ENCODE peak calls at places on chromosomes 7 and 10, in five cellular contexts. One of them, this sample, is unnamed.

GRCh38 chr10:94481410-94481809 is 64.2 kb upstream of the HELLS start:
- DNase-seq in upper lobe of right lung: no peak
- DNase-seq in tibial artery: no peak
- DNase-seq in fibroblast of mammary gland: no peak
- DNase-seq in adrenal gland: no peak
- DNase-seq in this sample: no peak

GRCh38 chr7:2638224-2638991 is 6.6 kb downstream of the TTYH3 start:
- DNase-seq in upper lobe of right lung: no peak
- DNase-seq in tibial artery: no peak
- DNase-seq in fibroblast of mammary gland: peak
- DNase-seq in adrenal gland: peak
- DNase-seq in this sample: no peak

GRCh38 chr10:81871558-81871957 is 3.4 kb upstream of the NRG3 start:
- DNase-seq in upper lobe of right lung: no peak
- DNase-seq in tibial artery: no peak
- DNase-seq in fibroblast of mammary gland: no peak
- DNase-seq in adrenal gland: no peak
- DNase-seq in this sample: no peak

GRCh38 chr7:1743481-1744230 is 73.6 kb downstream of the ELFN1 start:
- DNase-seq in upper lobe of right lung: no peak
- DNase-seq in tibial artery: no peak
- DNase-seq in fibroblast of mammary gland: no peak
- DNase-seq in adrenal gland: no peak
- DNase-seq in this sample: no peak

GRCh38 chr7:105229641-105230040 is 159.1 kb downstream of the SRPK2 start:
- DNase-seq in upper lobe of right lung: no peak
- DNase-seq in tibial artery: no peak
- DNase-seq in fibroblast of mammary gland: no peak
- DNase-seq in adrenal gland: no peak
- DNase-seq in this sample: no peak

GRCh38 chr10:5862360-5862929 is 27.2 kb downstream of the ANKRD16 start:
- DNase-seq in upper lobe of right lung: no peak
- DNase-seq in tibial artery: no peak
- DNase-seq in fibroblast of mammary gland: peak
- DNase-seq in adrenal gland: peak
- DNase-seq in this sample: no peak

GRCh38 chr7:26492816-26493215 is 201.2 kb downstream of the SNX10 start:
- DNase-seq in upper lobe of right lung: no peak
- DNase-seq in tibial artery: no peak
- DNase-seq in fibroblast of mammary gland: no peak
- DNase-seq in adrenal gland: no peak
- DNase-seq in this sample: no peak

GRCh38 chr10:117929321-117930067 is 117.2 kb downstream of the RAB11FIP2 start:
- DNase-seq in upper lobe of right lung: no peak
- DNase-seq in tibial artery: no peak
- DNase-seq in fibroblast of mammary gland: no peak
- DNase-seq in adrenal gland: no peak
- DNase-seq in this sample: no peak

GRCh38 chr7:98641646-98642489 is 24.8 kb downstream of the NPTX2 start:
- DNase-seq in upper lobe of right lung: peak
- DNase-seq in tibial artery: no peak
- DNase-seq in fibroblast of mammary gland: no peak
- DNase-seq in adrenal gland: no peak
- DNase-seq in this sample: no peak

GRCh38 chr7:18864967-18865366 is 252.5 kb downstream of the TWIST1 start:
- DNase-seq in upper lobe of right lung: no peak
- DNase-seq in tibial artery: peak
- DNase-seq in fibroblast of mammary gland: no peak
- DNase-seq in adrenal gland: no peak
- DNase-seq in this sample: no peak

GRCh38 chr10:43126759-43127424 is 11.4 kb upstream of the CSGALNACT2 start:
- DNase-seq in upper lobe of right lung: peak
- DNase-seq in tibial artery: no peak
- DNase-seq in fibroblast of mammary gland: no peak
- DNase-seq in adrenal gland: peak
- DNase-seq in this sample: peak

GRCh38 chr10:54722075-54722474 is 79.0 kb downstream of the PCDH15 start:
- DNase-seq in upper lobe of right lung: no peak
- DNase-seq in tibial artery: no peak
- DNase-seq in fibroblast of mammary gland: no peak
- DNase-seq in adrenal gland: no peak
- DNase-seq in this sample: no peak

GRCh38 chr7:140640060-140640611 is 477 bp downstream of the DENND2A start:
- DNase-seq in upper lobe of right lung: peak
- DNase-seq in tibial artery: peak
- DNase-seq in fibroblast of mammary gland: no peak
- DNase-seq in adrenal gland: peak
- DNase-seq in this sample: no peak

GRCh38 chr7:122577449-122578003 is 121.4 kb downstream of the RNF133 start:
- DNase-seq in upper lobe of right lung: no peak
- DNase-seq in tibial artery: no peak
- DNase-seq in fibroblast of mammary gland: no peak
- DNase-seq in adrenal gland: no peak
- DNase-seq in this sample: no peak

GRCh38 chr7:44103566-44103940 is 592 bp upstream of the AEBP1 start:
- DNase-seq in upper lobe of right lung: no peak
- DNase-seq in tibial artery: no peak
- DNase-seq in fibroblast of mammary gland: no peak
- DNase-seq in adrenal gland: no peak
- DNase-seq in this sample: no peak

GRCh38 chr10:89337493-89337892 is 9.7 kb downstream of the IFIT3 start:
- DNase-seq in upper lobe of right lung: no peak
- DNase-seq in tibial artery: no peak
- DNase-seq in fibroblast of mammary gland: peak
- DNase-seq in adrenal gland: no peak
- DNase-seq in this sample: no peak

GRCh38 chr10:128463991-128464755 is 337.9 kb upstream of the MKI67 start:
- DNase-seq in upper lobe of right lung: peak
- DNase-seq in tibial artery: no peak
- DNase-seq in fibroblast of mammary gland: peak
- DNase-seq in adrenal gland: peak
- DNase-seq in this sample: peak

GRCh38 chr7:158191671-158192070 is 396.0 kb downstream of the PTPRN2 start:
- DNase-seq in upper lobe of right lung: no peak
- DNase-seq in tibial artery: no peak
- DNase-seq in fibroblast of mammary gland: no peak
- DNase-seq in adrenal gland: no peak
- DNase-seq in this sample: no peak

GRCh38 chr7:92076509-92076908 is 57.8 kb downstream of the CYP51A1 start:
- DNase-seq in upper lobe of right lung: no peak
- DNase-seq in tibial artery: no peak
- DNase-seq in fibroblast of mammary gland: no peak
- DNase-seq in adrenal gland: no peak
- DNase-seq in this sample: no peak

GRCh38 chr7:95723583-95724180 is 48.7 kb upstream of the DYNC1I1 start:
- DNase-seq in upper lobe of right lung: no peak
- DNase-seq in tibial artery: no peak
- DNase-seq in fibroblast of mammary gland: peak
- DNase-seq in adrenal gland: peak
- DNase-seq in this sample: no peak

GRCh38 chr10:26067680-26068079 is 133.7 kb downstream of the MYO3A start:
- DNase-seq in upper lobe of right lung: no peak
- DNase-seq in tibial artery: no peak
- DNase-seq in fibroblast of mammary gland: no peak
- DNase-seq in adrenal gland: no peak
- DNase-seq in this sample: no peak

GRCh38 chr10:34826221-34826620 is 11.1 kb upstream of the PARD3 start:
- DNase-seq in upper lobe of right lung: no peak
- DNase-seq in tibial artery: no peak
- DNase-seq in fibroblast of mammary gland: no peak
- DNase-seq in adrenal gland: no peak
- DNase-seq in this sample: no peak

GRCh38 chr7:125814030-125814535 is 884.5 kb upstream of the POT1 start:
- DNase-seq in upper lobe of right lung: no peak
- DNase-seq in tibial artery: no peak
- DNase-seq in fibroblast of mammary gland: peak
- DNase-seq in adrenal gland: no peak
- DNase-seq in this sample: no peak

GRCh38 chr7:85750454-85750949 is 563.6 kb upstream of the SEMA3D start:
- DNase-seq in upper lobe of right lung: no peak
- DNase-seq in tibial artery: no peak
- DNase-seq in fibroblast of mammary gland: peak
- DNase-seq in adrenal gland: peak
- DNase-seq in this sample: no peak

GRCh38 chr7:85815511-85815910 is 628.7 kb upstream of the SEMA3D start:
- DNase-seq in upper lobe of right lung: no peak
- DNase-seq in tibial artery: no peak
- DNase-seq in fibroblast of mammary gland: no peak
- DNase-seq in adrenal gland: no peak
- DNase-seq in this sample: no peak

GRCh38 chr10:93580824-93581223 is 14.4 kb downstream of the FFAR4 start:
- DNase-seq in upper lobe of right lung: no peak
- DNase-seq in tibial artery: no peak
- DNase-seq in fibroblast of mammary gland: peak
- DNase-seq in adrenal gland: no peak
- DNase-seq in this sample: no peak

GRCh38 chr10:117214401-117214800 is 17.1 kb downstream of the KCNK18 start:
- DNase-seq in upper lobe of right lung: no peak
- DNase-seq in tibial artery: no peak
- DNase-seq in fibroblast of mammary gland: peak
- DNase-seq in adrenal gland: no peak
- DNase-seq in this sample: peak

GRCh38 chr7:23105644-23106490 is at the start of gene KLHL7:
- DNase-seq in upper lobe of right lung: peak
- DNase-seq in tibial artery: peak
- DNase-seq in fibroblast of mammary gland: peak
- DNase-seq in adrenal gland: peak
- DNase-seq in this sample: peak

GRCh38 chr7:23107781-23108180 is 2.2 kb downstream of the KLHL7 start:
- DNase-seq in upper lobe of right lung: no peak
- DNase-seq in tibial artery: no peak
- DNase-seq in fibroblast of mammary gland: no peak
- DNase-seq in adrenal gland: no peak
- DNase-seq in this sample: no peak

GRCh38 chr7:23106801-23107713 is 1.5 kb downstream of the KLHL7 start:
- DNase-seq in upper lobe of right lung: no peak
- DNase-seq in tibial artery: no peak
- DNase-seq in fibroblast of mammary gland: no peak
- DNase-seq in adrenal gland: no peak
- DNase-seq in this sample: no peak

GRCh38 chr7:23105086-23105643 is 420 bp upstream of the KLHL7 start:
- DNase-seq in upper lobe of right lung: no peak
- DNase-seq in tibial artery: no peak
- DNase-seq in fibroblast of mammary gland: no peak
- DNase-seq in adrenal gland: no peak
- DNase-seq in this sample: no peak

DNA sequence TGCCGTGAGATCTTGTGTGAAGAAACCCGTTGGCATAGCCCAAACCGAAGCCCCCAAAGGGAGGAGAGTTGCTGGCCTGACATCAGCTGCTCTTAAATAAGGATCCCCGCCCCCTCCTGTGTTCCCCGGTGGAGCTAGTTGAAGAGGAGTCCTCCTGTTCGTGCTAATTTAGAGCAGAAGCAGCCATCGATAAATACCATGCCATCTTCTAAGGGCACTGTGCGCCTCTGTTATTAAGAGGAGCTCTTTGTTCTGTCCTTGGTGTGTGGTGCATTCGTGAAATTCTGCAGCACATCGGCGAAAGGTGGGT is 861 bp downstream of the KLHL7 start:
- DNase-seq in upper lobe of right lung: no peak
- DNase-seq in tibial artery: no peak
- DNase-seq in fibroblast of mammary gland: no peak
- DNase-seq in adrenal gland: no peak
- DNase-seq in this sample: no peak
- TF ChIP-seq CTCF in upper lobe of right lung: no peak
- TF ChIP-seq CTCF in tibial artery: no peak
- TF ChIP-seq CTCF in fibroblast of mammary gland: no peak
- TF ChIP-seq CTCF in adrenal gland: no peak
- TF ChIP-seq CTCF in this sample: no peak

GRCh38 chr10:131874991-131875451 is 25.8 kb upstream of the PPP2R2D start:
- DNase-seq in upper lobe of right lung: peak
- DNase-seq in tibial artery: peak
- DNase-seq in fibroblast of mammary gland: peak
- DNase-seq in adrenal gland: peak
- DNase-seq in this sample: peak
- TF ChIP-seq CTCF in upper lobe of right lung: peak
- TF ChIP-seq CTCF in tibial artery: peak
- TF ChIP-seq CTCF in fibroblast of mammary gland: peak
- TF ChIP-seq CTCF in adrenal gland: peak
- TF ChIP-seq CTCF in this sample: peak

DNA sequence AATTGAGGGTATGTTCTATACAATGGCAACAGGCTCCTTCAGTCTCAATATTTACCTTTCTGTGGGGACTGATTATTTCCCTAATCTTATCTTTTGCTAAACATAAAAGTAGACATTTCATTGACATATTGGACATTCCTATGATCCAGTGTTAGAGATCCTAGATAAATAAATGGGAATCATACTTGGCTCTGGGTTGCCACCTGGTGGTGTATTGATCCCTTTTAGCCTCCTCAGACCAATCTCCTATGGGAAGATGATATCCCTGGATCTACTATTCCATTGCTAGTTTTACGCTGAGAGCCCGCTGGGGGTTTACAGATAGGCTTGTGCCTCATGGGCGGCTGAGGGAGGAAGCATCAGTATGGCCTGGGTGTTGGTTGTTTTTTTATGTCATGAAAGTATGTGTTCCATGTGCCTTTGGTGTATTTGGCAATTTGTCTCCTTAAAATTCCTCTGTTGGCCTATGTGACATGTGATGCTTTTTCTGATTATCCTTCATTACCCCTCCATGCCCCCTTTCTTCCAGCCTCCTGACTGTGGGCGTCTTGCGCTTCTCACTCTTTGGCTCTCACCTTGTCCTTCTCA is 18.8 kb downstream of the CELF2 start:
- DNase-seq in upper lobe of right lung: no peak
- DNase-seq in tibial artery: no peak
- DNase-seq in fibroblast of mammary gland: peak
- DNase-seq in adrenal gland: peak
- DNase-seq in this sample: no peak
- TF ChIP-seq CTCF in upper lobe of right lung: peak
- TF ChIP-seq CTCF in tibial artery: peak
- TF ChIP-seq CTCF in fibroblast of mammary gland: peak
- TF ChIP-seq CTCF in adrenal gland: peak
- TF ChIP-seq CTCF in this sample: peak

DNA sequence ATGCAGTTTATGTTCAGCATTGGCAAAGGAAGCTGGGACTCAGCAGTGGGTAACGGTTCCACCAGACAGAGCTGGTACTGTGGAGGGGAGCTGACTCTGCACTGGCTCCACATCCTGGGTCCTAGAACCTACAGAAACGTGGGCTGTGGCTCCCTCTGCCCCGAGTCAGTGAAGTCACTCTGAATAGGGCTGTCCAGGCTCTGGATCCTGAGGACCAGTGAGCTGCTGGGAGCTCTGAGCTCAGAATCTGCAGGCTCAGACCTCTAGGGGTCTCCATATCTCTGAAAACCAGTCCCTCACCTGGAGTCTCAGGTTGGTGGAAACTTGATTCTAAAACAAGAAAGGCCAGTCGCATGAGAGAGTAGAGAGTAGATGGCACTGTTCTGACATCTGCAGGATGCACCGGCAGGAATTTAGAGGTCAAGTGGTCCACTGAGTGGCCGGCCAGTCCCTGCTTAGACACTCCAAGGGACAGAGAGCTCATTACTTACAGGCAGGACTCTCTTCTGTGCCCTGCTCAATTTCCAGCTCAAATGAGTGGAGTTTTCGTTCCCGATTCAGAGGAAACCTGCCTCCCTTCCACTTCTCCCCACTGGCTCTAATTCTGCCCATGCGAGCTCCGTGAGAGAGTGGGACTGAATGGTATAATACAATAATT is 18.6 kb downstream of the NPFFR1 start:
- DNase-seq in upper lobe of right lung: no peak
- DNase-seq in tibial artery: no peak
- DNase-seq in fibroblast of mammary gland: no peak
- DNase-seq in adrenal gland: no peak
- DNase-seq in this sample: no peak
- TF ChIP-seq CTCF in upper lobe of right lung: peak
- TF ChIP-seq CTCF in tibial artery: no peak
- TF ChIP-seq CTCF in fibroblast of mammary gland: no peak
- TF ChIP-seq CTCF in adrenal gland: no peak
- TF ChIP-seq CTCF in this sample: no peak